ENCODE peak calls at places on chromosomes 5 and 9, in ten cellular contexts. R, L, U, T, C, O, J, Q, K and E are unnamed samples.

GRCh38 chr5:54956922-54957321 is 28.5 kb downstream of the ESM1 start:
- DNase-seq in J (no peak), U (no peak), O (no peak), K (no peak), T (no peak), R (no peak), Q (no peak), L (no peak), C (no peak), E (no peak)

GRCh38 chr9:80964374-80964773 is 725.0 kb downstream of the TLE1 start:
- DNase-seq in C (no peak), L (no peak), J (no peak), Q (no peak), U (no peak), T (no peak), R (no peak), O (no peak), K (no peak), E (no peak)

GRCh38 chr5:91499943-91500531 is 116.9 kb upstream of the ARRDC3 start:
- DNase-seq in K (no peak), T (peak; percentile 29), U (no peak), J (no peak), L (no peak), R (no peak), C (no peak), Q (peak; percentile 54), O (peak; percentile 42), E (no peak)

GRCh38 chr5:14505310-14506140 is 76.1 kb upstream of the OTULINL start:
- DNase-seq in T (no peak), O (no peak), C (no peak), R (no peak), L (no peak), Q (no peak), J (no peak), U (no peak), K (no peak), E (no peak)

GRCh38 chr9:136740491-136740890 is 2.2 kb downstream of the LCN10 start:
- DNase-seq in T (no peak), C (no peak), R (no peak), U (no peak), K (no peak), Q (no peak), J (no peak), L (no peak), O (no peak), E (no peak)

GRCh38 chr5:14504816-14505215 is 76.8 kb upstream of the OTULINL start:
- DNase-seq in L (no peak), C (no peak), U (no peak), T (no peak), Q (no peak), K (no peak), R (no peak), J (no peak), O (no peak), E (no peak)

GRCh38 chr5:172052454-172053236 is 46.2 kb upstream of the FBXW11 start:
- DNase-seq in U (peak; percentile 56), R (no peak), J (no peak), C (no peak), K (peak; percentile 74), L (peak; percentile 73), O (no peak), Q (no peak), T (no peak), E (peak; percentile 63)

GRCh38 chr9:95055337-95055850 is 262.1 kb downstream of the FANCC start:
- DNase-seq in U (no peak), J (no peak), C (no peak), R (no peak), Q (no peak), K (no peak), T (no peak), L (no peak), O (no peak), E (no peak)

GRCh38 chr5:6659941-6660684 is 26.9 kb downstream of the SRD5A1 start:
- DNase-seq in T (no peak), C (no peak), O (no peak), L (no peak), K (no peak), U (no peak), Q (no peak), J (no peak), R (no peak), E (no peak)

DNA sequence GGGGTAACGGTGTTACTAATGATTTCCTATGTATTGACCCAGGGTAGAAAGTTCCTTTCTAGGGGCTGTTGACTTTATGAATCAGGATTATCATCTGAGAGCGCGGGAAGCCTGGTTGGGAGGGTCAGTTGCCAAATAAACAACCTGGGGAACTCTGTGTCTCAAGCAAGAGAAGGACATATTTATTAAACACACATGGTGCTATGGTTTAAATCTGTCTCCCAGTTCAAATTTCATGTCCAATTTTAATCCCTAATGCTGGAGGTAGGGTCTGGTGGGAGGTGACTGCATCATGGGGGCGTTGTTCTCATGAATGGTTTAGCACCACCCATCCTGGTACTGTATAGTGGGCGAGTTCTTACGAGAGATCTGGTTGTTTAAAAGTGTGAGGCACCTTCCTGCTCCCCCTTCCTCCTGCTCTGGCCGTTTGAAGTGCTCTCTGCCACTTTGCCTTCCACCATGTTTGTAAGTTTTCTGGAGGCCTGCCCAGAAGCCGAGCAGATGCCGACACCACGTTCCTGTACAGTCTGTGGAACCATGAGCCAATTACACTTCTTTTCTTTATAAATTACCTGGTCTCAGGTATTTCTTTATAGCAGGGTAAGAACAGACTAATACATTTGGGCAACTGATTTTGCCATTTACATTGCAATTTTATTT is 19.7 kb upstream of the GAS1 start:
- DNase-seq in O (no peak), K (no peak), Q (no peak), C (no peak), T (no peak), R (no peak), J (no peak), U (no peak), L (no peak), E (peak; percentile 11)
- H3K27ac ChIP-seq in O (no peak overlapping the region), K (no peak overlapping the region), Q (no peak overlapping the region), C (no peak overlapping the region), T (no peak overlapping the region), R (no peak overlapping the region), J (no peak overlapping the region), U (peak overlapping the region; percentile 83), L (no peak overlapping the region), E (no peak overlapping the region)

GRCh38 chr5:115561176-115561575 is 16.6 kb upstream of the FEM1C start:
- DNase-seq in U (no peak), R (no peak), J (no peak), K (no peak), Q (no peak), O (no peak), T (peak; percentile 52), L (no peak), C (no peak), E (no peak)
- H3K27ac ChIP-seq in U (no peak overlapping the region), R (no peak overlapping the region), J (no peak overlapping the region), K (no peak overlapping the region), Q (no peak overlapping the region), O (no peak overlapping the region), T (no peak overlapping the region), L (no peak overlapping the region), C (no peak overlapping the region), E (no peak overlapping the region)

GRCh38 chr9:110081395-110081794 is 126.6 kb downstream of the C9orf152 start:
- DNase-seq in T (no peak), L (no peak), K (peak; percentile 29), C (no peak), O (no peak), U (no peak), R (no peak), Q (peak; percentile 40), J (no peak), E (no peak)
- H3K27ac ChIP-seq in T (no peak overlapping the region), L (peak overlapping the region; percentile 66), K (peak overlapping the region; percentile 54), C (no peak overlapping the region), O (no peak overlapping the region), U (peak overlapping the region; percentile 72), R (no peak overlapping the region), Q (peak overlapping the region; percentile 54), J (no peak overlapping the region), E (peak overlapping the region; percentile 6)

GRCh38 chr5:56176155-56176798 is 56.9 kb downstream of the ANKRD55 start:
- DNase-seq in C (no peak), T (no peak), K (peak; percentile 34), L (no peak), U (peak; percentile 58), J (no peak), Q (no peak), R (no peak), O (no peak), E (no peak)

GRCh38 chr5:56179442-56179841 is 53.7 kb downstream of the ANKRD55 start:
- DNase-seq in R (no peak), U (no peak), J (no peak), K (no peak), O (no peak), L (no peak), Q (no peak), T (no peak), C (no peak), E (no peak)

GRCh38 chr5:56175465-56175864 is 57.7 kb downstream of the ANKRD55 start:
- DNase-seq in U (peak; percentile 64), C (no peak), L (no peak), R (no peak), T (peak; percentile 57), Q (no peak), O (peak; percentile 22), J (no peak), K (peak; percentile 35), E (no peak)

GRCh38 chr5:56177134-56177533 is 56.0 kb downstream of the ANKRD55 start:
- DNase-seq in O (no peak), L (no peak), R (no peak), C (no peak), Q (no peak), T (no peak), J (no peak), U (no peak), K (no peak), E (no peak)

GRCh38 chr5:56178823-56179222 is 54.3 kb downstream of the ANKRD55 start:
- DNase-seq in L (no peak), J (no peak), U (no peak), R (no peak), O (no peak), Q (no peak), C (no peak), K (no peak), T (no peak), E (no peak)
- H3K27ac ChIP-seq in L (no peak overlapping the region), J (no peak overlapping the region), U (no peak overlapping the region), R (no peak overlapping the region), O (no peak overlapping the region), Q (no peak overlapping the region), C (no peak overlapping the region), K (no peak overlapping the region), T (no peak overlapping the region), E (no peak overlapping the region)

DNA sequence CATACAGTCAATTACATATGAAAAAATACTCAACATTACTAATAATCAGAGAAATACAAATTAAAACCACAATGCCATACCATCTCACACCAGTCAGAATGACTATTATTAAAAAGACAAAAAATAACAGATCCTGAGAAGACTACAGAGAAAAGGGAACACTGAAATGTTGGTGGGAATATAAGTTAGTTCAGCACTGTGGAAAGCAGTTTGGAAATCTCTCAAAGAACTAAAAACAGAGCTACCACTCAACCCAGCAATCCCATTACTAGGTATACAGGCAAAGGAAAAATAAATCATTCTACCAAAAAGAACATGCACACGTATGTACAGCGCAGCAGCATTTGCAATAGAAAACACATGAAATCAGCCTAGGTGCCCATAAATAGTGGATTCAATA is 41.6 kb upstream of the CCNG1 start:
- DNase-seq in R (no peak), C (no peak), O (no peak), U (no peak), J (no peak), Q (no peak), L (no peak), T (no peak), K (no peak), E (no peak)
- H3K27ac ChIP-seq in R (no peak overlapping the region), C (no peak overlapping the region), O (no peak overlapping the region), U (no peak overlapping the region), J (no peak overlapping the region), Q (no peak overlapping the region), L (no peak overlapping the region), T (no peak overlapping the region), K (no peak overlapping the region), E (no peak overlapping the region)